ENCODE peak calls at places on chromosome 4, in eight cellular contexts. A, C, R, D, H, Q, E and N are unnamed samples.

GRCh38 chr4:69362351-69362750 is 82.1 kb downstream of the UGT2B28 start:
- DNase-seq in A (no peak), C (no peak), R (no peak), D (no peak), H (no peak), Q (no peak), E (no peak), N (no peak)

GRCh38 chr4:36064147-36064546 is 180.2 kb downstream of the ARAP2 start:
- DNase-seq in A (no peak), C (no peak), R (no peak), D (peak), H (no peak), Q (no peak), E (no peak), N (peak)

GRCh38 chr4:148364525-148364924 is 77.7 kb downstream of the NR3C2 start:
- DNase-seq in A (no peak), C (no peak), R (no peak), D (no peak), H (no peak), Q (no peak), E (no peak), N (no peak)

GRCh38 chr4:105637409-105638258 is 70.9 kb downstream of the INTS12 start:
- DNase-seq in A (no peak), C (no peak), R (no peak), D (peak), H (no peak), Q (no peak), E (no peak), N (no peak)

GRCh38 chr4:41428205-41428940 is 109.6 kb upstream of the LIMCH1 start:
- DNase-seq in A (no peak), C (no peak), R (no peak), D (no peak), H (no peak), Q (no peak), E (no peak), N (peak)

GRCh38 chr4:124337874-124338273 is 374.7 kb downstream of the ANKRD50 start:
- DNase-seq in A (no peak), C (no peak), R (no peak), D (no peak), H (no peak), Q (no peak), E (no peak), N (no peak)

GRCh38 chr4:3780347-3781171 is 14.4 kb downstream of the ADRA2C start:
- DNase-seq in A (no peak), C (no peak), R (no peak), D (no peak), H (no peak), Q (peak), E (no peak), N (peak)

GRCh38 chr4:162322054-162322453 is 158.3 kb upstream of the FSTL5 start:
- DNase-seq in A (no peak), C (no peak), R (no peak), D (no peak), H (no peak), Q (no peak), E (no peak), N (peak)

GRCh38 chr4:107278791-107279481 is 242.8 kb upstream of the DKK2 start:
- DNase-seq in A (no peak), C (no peak), R (no peak), D (no peak), H (no peak), Q (no peak), E (no peak), N (no peak)

GRCh38 chr4:85681194-85681803 is 206.3 kb downstream of the ARHGAP24 start:
- DNase-seq in A (no peak), C (no peak), R (no peak), D (no peak), H (no peak), Q (no peak), E (no peak), N (no peak)

GRCh38 chr4:99885063-99885664 is 9.1 kb downstream of the LAMTOR3 start:
- DNase-seq in A (peak), C (no peak), R (no peak), D (no peak), H (no peak), Q (no peak), E (peak), N (peak)

GRCh38 chr4:94548571-94548970 is 96.8 kb downstream of the PDLIM5 start:
- DNase-seq in A (peak), C (no peak), R (no peak), D (no peak), H (no peak), Q (no peak), E (no peak), N (peak)

GRCh38 chr4:113539408-113539807 is 222.1 kb downstream of the CAMK2D start:
- DNase-seq in A (peak), C (no peak), R (no peak), D (no peak), H (no peak), Q (no peak), E (no peak), N (no peak)

GRCh38 chr4:170003071-170004070 is 22.8 kb downstream of the MFAP3L start:
- DNase-seq in A (no peak), C (no peak), R (no peak), D (no peak), H (no peak), Q (no peak), E (no peak), N (peak)

GRCh38 chr4:91826186-91826585 is 477.6 kb upstream of the GRID2 start:
- DNase-seq in A (no peak), C (no peak), R (no peak), D (no peak), H (no peak), Q (no peak), E (no peak), N (peak)

GRCh38 chr4:104395219-104395618 is 99.5 kb downstream of the CXXC4 start:
- DNase-seq in A (no peak), C (no peak), R (no peak), D (no peak), H (no peak), Q (no peak), E (no peak), N (no peak)

GRCh38 chr4:98659741-98660507 is 1.5 kb upstream of the TSPAN5 start:
- DNase-seq in A (no peak), C (no peak), R (no peak), D (no peak), H (no peak), Q (no peak), E (no peak), N (no peak)